ENCODE peak calls at places on chromosomes 16 and 17, in ten cellular contexts. J is skeletal muscle cell; D is occipital lobe; M is cardiac fibroblast; A is heart right ventricle; S is upper lobe of right lung; Z is WERI-Rb-1; L is RWPE1; X is naive thymus-derived CD4-positive, alpha-beta T cell; I is A549. F is an unnamed sample.

GRCh38 chr16:82638095-82638798 is 11.5 kb downstream of the CDH13 start:
- DNase-seq in J (peak), D (no peak), M (peak), A (no peak), S (no peak), Z (no peak), L (peak), X (no peak), I (no peak), F (no peak)

GRCh38 chr16:23435500-23435899 is 17.5 kb downstream of the COG7 start:
- DNase-seq in J (peak), D (no peak), M (peak), A (peak), S (peak), Z (peak), L (peak), X (peak), I (peak), F (peak)

GRCh38 chr17:51259574-51260236 is at the start of gene MBTD1:
- DNase-seq in J (peak), D (peak), M (peak), A (peak), S (peak), Z (peak), L (peak), X (peak), I (peak), F (peak)

GRCh38 chr17:51590071-51590470 is 329.7 kb downstream of the UTP18 start:
- DNase-seq in J (no peak), D (no peak), M (no peak), A (no peak), S (no peak), Z (no peak), L (no peak), X (no peak), I (no peak), F (no peak)

GRCh38 chr16:46972429-46972970 is 974 bp downstream of the DNAJA2 start:
- DNase-seq in J (no peak), D (no peak), M (peak), A (no peak), S (no peak), Z (peak), L (peak), X (peak), I (peak), F (no peak)

GRCh38 chr16:52141871-52142270 is 405.1 kb downstream of the TOX3 start:
- DNase-seq in J (no peak), D (no peak), M (no peak), A (no peak), S (no peak), Z (no peak), L (no peak), X (no peak), I (no peak), F (no peak)

GRCh38 chr17:14745122-14745521 is 444.2 kb downstream of the HS3ST3B1 start:
- DNase-seq in J (peak), D (no peak), M (peak), A (no peak), S (no peak), Z (no peak), L (peak), X (no peak), I (no peak), F (no peak)

GRCh38 chr17:58172369-58173071 is 5.7 kb downstream of the OR4D2 start:
- DNase-seq in J (no peak), D (no peak), M (peak), A (no peak), S (no peak), Z (peak), L (peak), X (peak), I (peak), F (no peak)

GRCh38 chr17:61986898-61987297 is 59.1 kb upstream of the INTS2 start:
- DNase-seq in J (no peak), D (no peak), M (no peak), A (no peak), S (no peak), Z (no peak), L (peak), X (no peak), I (peak), F (no peak)

GRCh38 chr16:2009791-2010510 is at the start of gene ZNF598:
- DNase-seq in J (peak), D (peak), M (peak), A (peak), S (peak), Z (peak), L (peak), X (peak), I (peak), F (peak)

GRCh38 chr16:85162478-85163277 is 50.4 kb upstream of the CIBAR2 start:
- DNase-seq in J (peak), D (no peak), M (peak), A (peak), S (no peak), Z (no peak), L (no peak), X (no peak), I (no peak), F (no peak)

GRCh38 chr17:68906638-68907037 is 48.6 kb downstream of the ABCA8 start:
- DNase-seq in J (peak), D (no peak), M (peak), A (no peak), S (no peak), Z (peak), L (no peak), X (no peak), I (peak), F (no peak)

GRCh38 chr16:31705371-31705770 is 168.2 kb upstream of the ZNF267 start:
- DNase-seq in J (no peak), D (no peak), M (no peak), A (no peak), S (no peak), Z (no peak), L (no peak), X (no peak), I (no peak), F (peak)

GRCh38 chr16:27520982-27521673 is 28.6 kb downstream of the GTF3C1 start:
- DNase-seq in J (peak), D (no peak), M (peak), A (peak), S (no peak), Z (peak), L (no peak), X (no peak), I (no peak), F (no peak)

GRCh38 chr16:27463741-27464662 is 62.0 kb downstream of the IL21R start:
- DNase-seq in J (no peak), D (no peak), M (no peak), A (no peak), S (no peak), Z (no peak), L (no peak), X (peak), I (no peak), F (no peak)

GRCh38 chr17:31564883-31565297 is 173.4 kb downstream of the RAB11FIP4 start:
- DNase-seq in J (no peak), D (no peak), M (peak), A (no peak), S (no peak), Z (no peak), L (no peak), X (no peak), I (no peak), F (no peak)

GRCh38 chr16:4306439-4307214 is 9.2 kb upstream of the GLIS2 start:
- DNase-seq in J (no peak), D (no peak), M (no peak), A (no peak), S (no peak), Z (peak), L (no peak), X (peak), I (no peak), F (no peak)

GRCh38 chr16:13961099-13961811 is 41.3 kb downstream of the ERCC4 start:
- DNase-seq in J (peak), D (no peak), M (peak), A (no peak), S (no peak), Z (no peak), L (no peak), X (no peak), I (peak), F (no peak)

GRCh38 chr17:76544123-76544915 is 4.5 kb downstream of the PRCD start:
- DNase-seq in J (no peak), D (peak), M (no peak), A (peak), S (peak), Z (no peak), L (no peak), X (no peak), I (no peak), F (no peak)

GRCh38 chr17:81831563-81831956 is 1.5 kb downstream of the MCRIP1 start:
- DNase-seq in J (no peak), D (no peak), M (no peak), A (no peak), S (no peak), Z (no peak), L (no peak), X (no peak), I (no peak), F (no peak)

GRCh38 chr17:5667871-5668270 is 83.6 kb upstream of the NLRP1 start:
- DNase-seq in J (no peak), D (no peak), M (no peak), A (no peak), S (no peak), Z (peak), L (no peak), X (no peak), I (peak), F (no peak)